ENCODE peak calls at places on chromosomes 13 and 19, in six cellular contexts. D is RWPE2; C is Peyer's patch; Y is central memory CD4-positive, alpha-beta T cell; E is substantia nigra; U is heart right ventricle. V is an unnamed sample.

GRCh38 chr19:29492761-29493160 is 33.0 kb upstream of the VSTM2B start:
- DNase-seq in D (no peak), C (no peak), Y (no peak), E (no peak), U (no peak), V (no peak)

GRCh38 chr13:35367586-35367985 is 108.9 kb downstream of the MAB21L1 start:
- DNase-seq in D (no peak), C (no peak), Y (no peak), E (no peak), U (no peak), V (no peak)

GRCh38 chr13:45055198-45055901 is 65.0 kb upstream of the GTF2F2 start:
- DNase-seq in D (peak), C (no peak), Y (no peak), E (no peak), U (no peak), V (no peak)

GRCh38 chr13:107144432-107144831 is 576.5 kb upstream of the ARGLU1 start:
- DNase-seq in D (no peak), C (no peak), Y (no peak), E (no peak), U (no peak), V (no peak)

GRCh38 chr13:100602472-100603142 is 14.0 kb upstream of the GGACT start:
- DNase-seq in D (no peak), C (no peak), Y (no peak), E (no peak), U (no peak), V (no peak)

GRCh38 chr13:46864941-46865340 is 31.9 kb downstream of the HTR2A start:
- DNase-seq in D (no peak), C (no peak), Y (no peak), E (no peak), U (no peak), V (no peak)

GRCh38 chr19:9061879-9062278 is 25.0 kb upstream of the OR1M1 start:
- DNase-seq in D (no peak), C (no peak), Y (no peak), E (no peak), U (no peak), V (no peak)

GRCh38 chr19:35248310-35249145 is at the start of gene LSR:
- DNase-seq in D (peak), C (peak), Y (peak), E (no peak), U (peak), V (peak)

GRCh38 chr13:110869805-110870706 is 44.8 kb downstream of the ANKRD10 start:
- DNase-seq in D (peak), C (no peak), Y (no peak), E (no peak), U (peak), V (peak)

GRCh38 chr19:48715276-48715675 is 4.2 kb downstream of the MAMSTR start:
- DNase-seq in D (no peak), C (no peak), Y (no peak), E (peak), U (peak), V (peak)

GRCh38 chr19:53870485-53870844 is 2.8 kb downstream of the MYADM start:
- DNase-seq in D (no peak), C (no peak), Y (no peak), E (no peak), U (no peak), V (no peak)

GRCh38 chr19:53088091-53088490 is 15.1 kb downstream of the ZNF160 start:
- DNase-seq in D (no peak), C (no peak), Y (no peak), E (no peak), U (no peak), V (no peak)

GRCh38 chr13:66329988-66330429 is 900.1 kb downstream of the PCDH9 start:
- DNase-seq in D (no peak), C (no peak), Y (no peak), E (no peak), U (no peak), V (no peak)

GRCh38 chr19:20367811-20368294 is 197.7 kb downstream of the ZNF737 start:
- DNase-seq in D (no peak), C (no peak), Y (no peak), E (no peak), U (no peak), V (no peak)

GRCh38 chr13:43676320-43676719 is 110.5 kb downstream of the ENOX1 start:
- DNase-seq in D (no peak), C (no peak), Y (no peak), E (no peak), U (no peak), V (no peak)

GRCh38 chr13:82330499-82330898 is 1551.8 kb downstream of the SLITRK1 start:
- DNase-seq in D (no peak), C (no peak), Y (no peak), E (no peak), U (no peak), V (no peak)

V was measured in ovary.